ENCODE peak calls at places on chromosomes 4 and X, in seven cellular contexts. J is right lobe of liver, B is HepG2, Z is GM12878, V is A549, P is tibial nerve, A is H54. O is an unnamed sample.

GRCh38 chrX:74349387-74349786 is 45.4 kb downstream of the ZCCHC13 start:
- DNase-seq in J (no peak), B (peak), Z (no peak), V (no peak), P (no peak), A (peak), O (no peak)

GRCh38 chr4:104942990-104943758 is 203.5 kb upstream of the TET2 start:
- DNase-seq in J (no peak), B (no peak), Z (peak), V (no peak), P (no peak), A (no peak), O (no peak)

GRCh38 chr4:154560824-154561231 is 2.0 kb upstream of the FGB start:
- DNase-seq in J (no peak), B (peak), Z (no peak), V (peak), P (no peak), A (no peak), O (no peak)

GRCh38 chr4:71595576-71596108 is 188.2 kb downstream of the GC start:
- DNase-seq in J (no peak), B (no peak), Z (no peak), V (no peak), P (no peak), A (no peak), O (no peak)

GRCh38 chrX:85243155-85243554 is 424 bp downstream of the SATL1 start:
- DNase-seq in J (no peak), B (no peak), Z (no peak), V (no peak), P (no peak), A (no peak), O (no peak)

GRCh38 chr4:20486433-20486832 is 213.8 kb upstream of the PACRGL start:
- DNase-seq in J (no peak), B (no peak), Z (no peak), V (no peak), P (no peak), A (no peak), O (no peak)

GRCh38 chr4:70515342-70516245 is 2.8 kb upstream of the AMTN start:
- DNase-seq in J (no peak), B (no peak), Z (no peak), V (peak), P (no peak), A (no peak), O (no peak)

GRCh38 chr4:127708985-127709384 is 21.2 kb upstream of the SLC25A31 start:
- DNase-seq in J (no peak), B (peak), Z (no peak), V (peak), P (no peak), A (peak), O (no peak)

GRCh38 chr4:76981649-76982048 is 32.1 kb downstream of the SEPTIN11 start:
- DNase-seq in J (no peak), B (no peak), Z (no peak), V (no peak), P (no peak), A (no peak), O (no peak)

GRCh38 chr4:51909236-51909703 is 66.3 kb downstream of the DCUN1D4 start:
- DNase-seq in J (peak), B (peak), Z (no peak), V (peak), P (no peak), A (no peak), O (no peak)

GRCh38 chrX:40098264-40099045 is 697 bp upstream of the BCOR start:
- DNase-seq in J (no peak), B (no peak), Z (no peak), V (peak), P (no peak), A (no peak), O (peak)

GRCh38 chr4:52984469-52984868 is 122.4 kb downstream of the RASL11B start:
- DNase-seq in J (no peak), B (no peak), Z (no peak), V (no peak), P (no peak), A (no peak), O (no peak)

GRCh38 chr4:177016541-177017141 is 223.9 kb upstream of the VEGFC start:
- DNase-seq in J (no peak), B (no peak), Z (no peak), V (no peak), P (no peak), A (no peak), O (no peak)

GRCh38 chr4:156330436-156331031 is 376.9 kb upstream of the CTSO start:
- DNase-seq in J (peak), B (no peak), Z (no peak), V (no peak), P (no peak), A (no peak), O (no peak)

GRCh38 chr4:157221426-157221894 is 932 bp downstream of the GRIA2 start:
- DNase-seq in J (no peak), B (no peak), Z (no peak), V (no peak), P (no peak), A (no peak), O (no peak)

GRCh38 chr4:151921371-151921770 is 160.6 kb upstream of the GATB start:
- DNase-seq in J (no peak), B (no peak), Z (no peak), V (no peak), P (no peak), A (peak), O (no peak)

GRCh38 chr4:151730003-151730559 is 30.7 kb downstream of the GATB start:
- DNase-seq in J (no peak), B (no peak), Z (no peak), V (peak), P (no peak), A (peak), O (no peak)

GRCh38 chrX:48826876-48827653 is 752 bp downstream of the ERAS start:
- DNase-seq in J (no peak), B (no peak), Z (no peak), V (no peak), P (no peak), A (no peak), O (no peak)

GRCh38 chr4:180205276-180205675 is 2037.9 kb upstream of the TENM3 start:
- DNase-seq in J (no peak), B (no peak), Z (no peak), V (no peak), P (no peak), A (no peak), O (no peak)

GRCh38 chr4:188110741-188111458 is 1.5 kb upstream of the TRIML2 start:
- DNase-seq in J (no peak), B (no peak), Z (no peak), V (peak), P (no peak), A (no peak), O (no peak)

GRCh38 chr4:156547439-156547838 is 424.2 kb downstream of the PDGFC start:
- DNase-seq in J (no peak), B (no peak), Z (no peak), V (peak), P (no peak), A (no peak), O (no peak)

GRCh38 chrX:136260801-136261200 is 9.6 kb upstream of the MAP7D3 start:
- DNase-seq in J (no peak), B (no peak), Z (no peak), V (peak), P (no peak), A (no peak), O (no peak)

GRCh38 chrX:102765217-102765616 is 44.7 kb downstream of the GPRASP3 start:
- DNase-seq in J (no peak), B (no peak), Z (no peak), V (peak), P (no peak), A (peak), O (peak)

GRCh38 chr4:182293836-182294235 is 50.6 kb downstream of the TENM3 start:
- DNase-seq in J (no peak), B (no peak), Z (no peak), V (no peak), P (no peak), A (no peak), O (no peak)

GRCh38 chrX:20517565-20517964 is 250.9 kb upstream of the RPS6KA3 start:
- DNase-seq in J (no peak), B (no peak), Z (no peak), V (no peak), P (no peak), A (no peak), O (no peak)

GRCh38 chrX:9430346-9430745 is 34.5 kb upstream of the TBL1X start:
- DNase-seq in J (no peak), B (no peak), Z (no peak), V (no peak), P (no peak), A (no peak), O (no peak)

GRCh38 chr4:7103599-7104365 is 35.9 kb upstream of the GRPEL1 start:
- DNase-seq in J (peak), B (peak), Z (no peak), V (peak), P (peak), A (no peak), O (peak)

GRCh38 chrX:124015721-124016120 is 54.2 kb downstream of the STAG2 start:
- DNase-seq in J (no peak), B (no peak), Z (no peak), V (no peak), P (no peak), A (no peak), O (no peak)

GRCh38 chr4:176436500-176436973 is 116.8 kb downstream of the SPCS3 start:
- DNase-seq in J (no peak), B (no peak), Z (no peak), V (peak), P (no peak), A (peak), O (no peak)

GRCh38 chrX:3717742-3718420 is 4.4 kb upstream of the PRKX start:
- DNase-seq in J (no peak), B (no peak), Z (no peak), V (no peak), P (no peak), A (no peak), O (no peak)

GRCh38 chr4:7655267-7655548 is 220.5 kb upstream of the PSAPL1 start:
- DNase-seq in J (no peak), B (no peak), Z (no peak), V (no peak), P (no peak), A (no peak), O (no peak)

GRCh38 chrX:110120025-110120424 is 117.1 kb downstream of the TMEM164 start:
- DNase-seq in J (no peak), B (no peak), Z (no peak), V (peak), P (no peak), A (no peak), O (no peak)

GRCh38 chr4:167622481-167623240 is 388.4 kb upstream of the SPOCK3 start:
- DNase-seq in J (peak), B (peak), Z (no peak), V (peak), P (no peak), A (peak), O (peak)

GRCh38 chr4:139773560-139774318 is 108.1 kb downstream of the MGST2 start:
- DNase-seq in J (no peak), B (no peak), Z (no peak), V (no peak), P (no peak), A (no peak), O (no peak)

GRCh38 chr4:56683455-56683854 is 2.4 kb upstream of the HOPX start:
- DNase-seq in J (no peak), B (no peak), Z (no peak), V (no peak), P (no peak), A (no peak), O (no peak)

GRCh38 chr4:134702374-134702773 is 500.8 kb upstream of the PABPC4L start:
- DNase-seq in J (no peak), B (no peak), Z (no peak), V (no peak), P (no peak), A (no peak), O (no peak)

GRCh38 chr4:181702864-181703263 is 540.3 kb upstream of the TENM3 start:
- DNase-seq in J (no peak), B (no peak), Z (no peak), V (no peak), P (no peak), A (no peak), O (no peak)

DNA sequence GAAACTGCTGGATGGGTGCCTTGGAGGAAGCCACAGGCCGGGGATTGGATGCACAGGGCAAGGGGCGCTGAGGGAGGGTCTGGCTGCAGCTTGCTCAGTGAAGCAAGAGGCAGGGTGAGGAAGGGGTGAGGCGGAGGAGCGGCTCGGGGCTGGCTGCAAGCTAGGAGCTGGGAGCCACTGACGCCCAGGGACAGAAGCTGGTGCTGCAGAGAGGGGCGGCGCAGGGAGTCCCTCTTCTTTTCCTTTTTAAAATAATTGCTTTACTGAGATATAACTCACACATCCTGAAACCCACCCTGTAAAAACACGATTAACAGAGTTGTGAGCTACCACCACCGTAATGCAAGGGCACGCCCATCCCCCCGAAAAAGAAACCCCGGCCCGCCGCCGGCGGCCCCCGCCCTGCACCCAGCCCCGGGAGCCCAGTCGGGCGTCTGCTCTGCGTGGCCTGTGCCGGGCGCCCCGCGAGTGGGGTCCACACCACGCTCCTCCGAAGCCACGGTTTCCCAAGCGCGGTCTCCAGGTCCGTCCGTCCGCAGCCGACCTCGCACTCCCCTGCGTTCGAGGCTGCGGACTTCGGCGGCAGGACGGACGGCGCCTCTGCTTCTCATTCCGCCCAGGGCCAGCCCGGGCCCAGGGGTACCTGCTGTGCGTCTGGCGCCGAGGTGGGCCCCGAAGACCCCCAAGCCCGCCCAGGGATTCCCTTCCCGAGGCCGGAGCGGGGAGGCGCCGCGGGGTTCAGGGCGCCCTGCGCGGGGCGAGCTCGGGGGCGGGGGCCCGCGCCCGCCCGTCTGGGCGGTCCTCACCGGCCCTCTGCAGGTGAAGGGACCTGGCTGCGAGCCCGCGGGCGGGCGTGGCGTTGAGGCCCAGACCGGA is 865 bp upstream of the UVSSA start:
- DNase-seq in J (peak), B (peak), Z (no peak), V (peak), P (no peak), A (peak), O (peak)
- TF ChIP-seq POLR2A in J (peak), B (no peak), Z (peak), V (peak), P (no peak), A (no peak), O (no peak)

GRCh38 chrX:107712231-107713204 is 63.1 kb downstream of the TSC22D3 start:
- DNase-seq in J (no peak), B (no peak), Z (no peak), V (no peak), P (no peak), A (no peak), O (no peak)
- TF ChIP-seq POLR2A in J (peak), B (no peak), Z (no peak), V (no peak), P (no peak), A (no peak), O (no peak)

GRCh38 chrX:18984381-18985185 is 669 bp upstream of the PHKA2 start:
- DNase-seq in J (peak), B (peak), Z (peak), V (peak), P (peak), A (peak), O (peak)
- TF ChIP-seq POLR2A in J (peak), B (peak), Z (peak), V (peak), P (no peak), A (no peak), O (no peak)

GRCh38 chr4:74038161-74039064 is at the start of gene CXCL3:
- DNase-seq in J (peak), B (no peak), Z (no peak), V (peak), P (peak), A (peak), O (peak)
- TF ChIP-seq POLR2A in J (peak), B (no peak), Z (no peak), V (no peak), P (no peak), A (peak), O (peak)

GRCh38 chr4:74095482-74095881 is 3.5 kb downstream of the CXCL2 start:
- DNase-seq in J (no peak), B (no peak), Z (no peak), V (peak), P (no peak), A (no peak), O (no peak)
- TF ChIP-seq POLR2A in J (no peak), B (no peak), Z (no peak), V (no peak), P (no peak), A (no peak), O (no peak)

O was measured in heart left ventricle.